ENCODE peak calls at places on chromosomes 6 and 20, in nine cellular contexts. One of them, this sample, is unnamed.

GRCh38 chr6:16985484-16986284 is 116.2 kb upstream of the STMND1 start:
- DNase-seq in tibial nerve: no peak
- DNase-seq in esophagus muscularis mucosa: no peak
- DNase-seq in uterus: peak; percentile 29
- DNase-seq in stomach: no peak
- DNase-seq in heart left ventricle: no peak
- DNase-seq in adrenal gland: no peak
- DNase-seq in body of pancreas: no peak
- DNase-seq in IMR-90: peak; percentile 88
- DNase-seq in this sample: no peak

GRCh38 chr6:29743025-29743424 is 19.8 kb downstream of the HLA-F start:
- DNase-seq in heart left ventricle: no peak
- DNase-seq in tibial nerve: no peak
- DNase-seq in esophagus muscularis mucosa: no peak
- DNase-seq in adrenal gland: no peak
- DNase-seq in uterus: no peak
- DNase-seq in stomach: no peak
- DNase-seq in IMR-90: no peak
- DNase-seq in body of pancreas: no peak
- DNase-seq in this sample: no peak

GRCh38 chr20:22285555-22285954 is 298.8 kb downstream of the FOXA2 start:
- DNase-seq in stomach: no peak
- DNase-seq in uterus: no peak
- DNase-seq in tibial nerve: no peak
- DNase-seq in adrenal gland: no peak
- DNase-seq in heart left ventricle: no peak
- DNase-seq in esophagus muscularis mucosa: no peak
- DNase-seq in IMR-90: no peak
- DNase-seq in body of pancreas: no peak
- DNase-seq in this sample: no peak

GRCh38 chr20:15236812-15237211 is 899.4 kb upstream of the FLRT3 start:
- DNase-seq in tibial nerve: no peak
- DNase-seq in stomach: peak; percentile 28
- DNase-seq in body of pancreas: peak; percentile 63
- DNase-seq in esophagus muscularis mucosa: no peak
- DNase-seq in uterus: no peak
- DNase-seq in heart left ventricle: no peak
- DNase-seq in adrenal gland: peak; percentile 29
- DNase-seq in IMR-90: peak; percentile 5
- DNase-seq in this sample: peak; percentile 53

GRCh38 chr6:22071655-22072054 is 225.2 kb downstream of the PRL start:
- DNase-seq in heart left ventricle: peak; percentile 75
- DNase-seq in body of pancreas: no peak
- DNase-seq in uterus: peak; percentile 43
- DNase-seq in tibial nerve: no peak
- DNase-seq in stomach: no peak
- DNase-seq in adrenal gland: peak; percentile 35
- DNase-seq in esophagus muscularis mucosa: no peak
- DNase-seq in IMR-90: peak; percentile 66
- DNase-seq in this sample: no peak

GRCh38 chr6:168475188-168476013 is 34.4 kb downstream of the SMOC2 start:
- DNase-seq in body of pancreas: no peak
- DNase-seq in esophagus muscularis mucosa: peak; percentile 72
- DNase-seq in stomach: no peak
- DNase-seq in heart left ventricle: no peak
- DNase-seq in adrenal gland: no peak
- DNase-seq in tibial nerve: no peak
- DNase-seq in IMR-90: no peak
- DNase-seq in uterus: no peak
- DNase-seq in this sample: no peak

GRCh38 chr6:169964440-169965212 is 213.2 kb downstream of the ERMARD start:
- DNase-seq in stomach: peak; percentile 18
- DNase-seq in heart left ventricle: peak; percentile 2
- DNase-seq in esophagus muscularis mucosa: no peak
- DNase-seq in tibial nerve: no peak
- DNase-seq in IMR-90: no peak
- DNase-seq in uterus: no peak
- DNase-seq in adrenal gland: no peak
- DNase-seq in body of pancreas: no peak
- DNase-seq in this sample: no peak

GRCh38 chr6:2168480-2168879 is 76.9 kb downstream of the GMDS start:
- DNase-seq in IMR-90: peak; percentile 44
- DNase-seq in body of pancreas: no peak
- DNase-seq in heart left ventricle: no peak
- DNase-seq in tibial nerve: no peak
- DNase-seq in esophagus muscularis mucosa: no peak
- DNase-seq in adrenal gland: no peak
- DNase-seq in stomach: no peak
- DNase-seq in uterus: no peak
- DNase-seq in this sample: no peak

GRCh38 chr6:72783035-72783434 is 161.2 kb downstream of the KCNQ5 start:
- DNase-seq in adrenal gland: no peak
- DNase-seq in body of pancreas: no peak
- DNase-seq in uterus: no peak
- DNase-seq in esophagus muscularis mucosa: no peak
- DNase-seq in stomach: no peak
- DNase-seq in IMR-90: no peak
- DNase-seq in heart left ventricle: no peak
- DNase-seq in tibial nerve: no peak
- DNase-seq in this sample: no peak

GRCh38 chr6:24064106-24064505 is 61.9 kb upstream of the NRSN1 start:
- DNase-seq in IMR-90: no peak
- DNase-seq in uterus: no peak
- DNase-seq in adrenal gland: no peak
- DNase-seq in stomach: no peak
- DNase-seq in body of pancreas: no peak
- DNase-seq in esophagus muscularis mucosa: no peak
- DNase-seq in tibial nerve: no peak
- DNase-seq in heart left ventricle: no peak
- DNase-seq in this sample: peak; percentile 26

GRCh38 chr6:111730835-111731234 is 125.2 kb upstream of the TRAF3IP2 start:
- DNase-seq in body of pancreas: no peak
- DNase-seq in heart left ventricle: no peak
- DNase-seq in adrenal gland: peak; percentile 31
- DNase-seq in tibial nerve: peak; percentile 49
- DNase-seq in esophagus muscularis mucosa: no peak
- DNase-seq in uterus: no peak
- DNase-seq in stomach: peak; percentile 71
- DNase-seq in IMR-90: no peak
- DNase-seq in this sample: peak; percentile 51

GRCh38 chr6:41689171-41690008 is 46.0 kb downstream of the TFEB start:
- DNase-seq in tibial nerve: no peak
- DNase-seq in IMR-90: peak; percentile 36
- DNase-seq in heart left ventricle: no peak
- DNase-seq in uterus: no peak
- DNase-seq in stomach: peak; percentile 65
- DNase-seq in body of pancreas: no peak
- DNase-seq in adrenal gland: peak; percentile 51
- DNase-seq in esophagus muscularis mucosa: no peak
- DNase-seq in this sample: no peak

GRCh38 chr20:10771435-10772140 is 97.8 kb upstream of the JAG1 start:
- DNase-seq in heart left ventricle: no peak
- DNase-seq in IMR-90: peak; percentile 38
- DNase-seq in body of pancreas: no peak
- DNase-seq in tibial nerve: no peak
- DNase-seq in stomach: no peak
- DNase-seq in adrenal gland: no peak
- DNase-seq in uterus: no peak
- DNase-seq in esophagus muscularis mucosa: peak; percentile 17
- DNase-seq in this sample: no peak

GRCh38 chr20:768426-768978 is at the start of gene SLC52A3:
- DNase-seq in adrenal gland: no peak
- DNase-seq in tibial nerve: no peak
- DNase-seq in esophagus muscularis mucosa: no peak
- DNase-seq in body of pancreas: peak; percentile 61
- DNase-seq in heart left ventricle: peak; percentile 69
- DNase-seq in IMR-90: no peak
- DNase-seq in stomach: peak; percentile 89
- DNase-seq in uterus: peak; percentile 31
- DNase-seq in this sample: peak; percentile 52
- TF ChIP-seq POLR2A in adrenal gland: no peak
- TF ChIP-seq POLR2A in tibial nerve: no peak
- TF ChIP-seq POLR2A in esophagus muscularis mucosa: no peak
- TF ChIP-seq POLR2A in body of pancreas: peak; percentile 61
- TF ChIP-seq POLR2A in heart left ventricle: peak; percentile 50
- TF ChIP-seq POLR2A in IMR-90: no peak
- TF ChIP-seq POLR2A in stomach: no peak
- TF ChIP-seq POLR2A in uterus: no peak
- TF ChIP-seq POLR2A in this sample: no peak

GRCh38 chr6:78744144-78744543 is 123.2 kb upstream of the IRAK1BP1 start:
- DNase-seq in esophagus muscularis mucosa: no peak
- DNase-seq in IMR-90: no peak
- DNase-seq in body of pancreas: no peak
- DNase-seq in adrenal gland: no peak
- DNase-seq in uterus: no peak
- DNase-seq in heart left ventricle: no peak
- DNase-seq in stomach: no peak
- DNase-seq in tibial nerve: no peak
- DNase-seq in this sample: no peak

GRCh38 chr6:78746457-78746856 is 120.9 kb upstream of the IRAK1BP1 start:
- DNase-seq in stomach: no peak
- DNase-seq in body of pancreas: no peak
- DNase-seq in tibial nerve: no peak
- DNase-seq in adrenal gland: no peak
- DNase-seq in uterus: no peak
- DNase-seq in IMR-90: peak; percentile 4
- DNase-seq in esophagus muscularis mucosa: no peak
- DNase-seq in heart left ventricle: no peak
- DNase-seq in this sample: no peak

DNA sequence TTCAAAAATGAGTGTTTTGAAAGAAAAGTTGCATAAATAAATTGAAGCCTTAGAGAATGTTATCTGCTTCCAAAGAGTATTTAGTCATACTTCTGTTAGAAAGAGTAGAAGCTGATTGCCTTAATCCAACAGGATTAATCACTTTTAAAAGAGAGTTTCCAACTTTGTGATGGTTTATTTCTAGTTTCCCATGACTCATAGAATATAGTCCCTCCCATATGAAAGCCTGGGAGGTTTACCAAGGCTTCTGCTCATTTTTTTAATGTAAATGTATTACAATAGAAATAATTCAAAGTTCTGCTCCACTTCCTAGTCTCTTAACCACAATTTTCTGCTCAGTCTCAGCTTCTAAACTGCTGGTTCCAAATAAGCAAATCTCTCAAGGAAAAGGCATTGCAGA is 118.0 kb upstream of the IRAK1BP1 start:
- DNase-seq in adrenal gland: no peak
- DNase-seq in IMR-90: peak; percentile 1
- DNase-seq in uterus: no peak
- DNase-seq in stomach: no peak
- DNase-seq in tibial nerve: no peak
- DNase-seq in body of pancreas: no peak
- DNase-seq in heart left ventricle: no peak
- DNase-seq in esophagus muscularis mucosa: no peak
- DNase-seq in this sample: no peak
- H3K27ac ChIP-seq in adrenal gland: no peak overlapping the region
- H3K27ac ChIP-seq in IMR-90: no peak overlapping the region
- H3K27ac ChIP-seq in uterus: no peak overlapping the region
- H3K27ac ChIP-seq in stomach: no peak overlapping the region
- H3K27ac ChIP-seq in tibial nerve: no peak overlapping the region
- H3K27ac ChIP-seq in body of pancreas: no peak overlapping the region
- H3K27ac ChIP-seq in heart left ventricle: no peak overlapping the region
- H3K27ac ChIP-seq in esophagus muscularis mucosa: no peak overlapping the region
- H3K27ac ChIP-seq in this sample: no peak overlapping the region

GRCh38 chr6:33579828-33580714 is at the start of gene BAK1:
- DNase-seq in tibial nerve: peak; percentile 78
- DNase-seq in adrenal gland: peak; percentile 95
- DNase-seq in stomach: peak; percentile 93
- DNase-seq in IMR-90: peak; percentile 89
- DNase-seq in esophagus muscularis mucosa: peak; percentile 98
- DNase-seq in body of pancreas: peak; percentile 82
- DNase-seq in heart left ventricle: peak; percentile 94
- DNase-seq in uterus: peak; percentile 92
- DNase-seq in this sample: peak; percentile 95
- TF ChIP-seq POLR2A in tibial nerve: peak; percentile 78
- TF ChIP-seq POLR2A in adrenal gland: peak; percentile 59
- TF ChIP-seq POLR2A in stomach: no peak
- TF ChIP-seq POLR2A in IMR-90: peak; percentile 54
- TF ChIP-seq POLR2A in esophagus muscularis mucosa: peak; percentile 50
- TF ChIP-seq POLR2A in body of pancreas: peak; percentile 84
- TF ChIP-seq POLR2A in heart left ventricle: peak; percentile 82
- TF ChIP-seq POLR2A in uterus: peak; percentile 64
- TF ChIP-seq POLR2A in this sample: peak; percentile 45

GRCh38 chr20:62901891-62902290 is 24.4 kb downstream of the DIDO1 start:
- DNase-seq in IMR-90: no peak
- DNase-seq in uterus: no peak
- DNase-seq in heart left ventricle: no peak
- DNase-seq in body of pancreas: no peak
- DNase-seq in adrenal gland: no peak
- DNase-seq in stomach: no peak
- DNase-seq in tibial nerve: no peak
- DNase-seq in esophagus muscularis mucosa: no peak
- DNase-seq in this sample: no peak

GRCh38 chr20:62899633-62900051 is 26.7 kb downstream of the DIDO1 start:
- DNase-seq in uterus: no peak
- DNase-seq in esophagus muscularis mucosa: no peak
- DNase-seq in body of pancreas: no peak
- DNase-seq in tibial nerve: no peak
- DNase-seq in IMR-90: no peak
- DNase-seq in stomach: no peak
- DNase-seq in adrenal gland: no peak
- DNase-seq in heart left ventricle: no peak
- DNase-seq in this sample: peak; percentile 60

GRCh38 chr20:62898970-62899632 is 27.2 kb downstream of the DIDO1 start:
- DNase-seq in tibial nerve: no peak
- DNase-seq in body of pancreas: no peak
- DNase-seq in IMR-90: no peak
- DNase-seq in adrenal gland: no peak
- DNase-seq in esophagus muscularis mucosa: no peak
- DNase-seq in uterus: no peak
- DNase-seq in stomach: no peak
- DNase-seq in heart left ventricle: no peak
- DNase-seq in this sample: no peak

GRCh38 chr20:62900692-62901584 is 25.4 kb downstream of the DIDO1 start:
- DNase-seq in IMR-90: no peak
- DNase-seq in adrenal gland: no peak
- DNase-seq in uterus: no peak
- DNase-seq in heart left ventricle: no peak
- DNase-seq in body of pancreas: no peak
- DNase-seq in stomach: peak; percentile 39
- DNase-seq in esophagus muscularis mucosa: no peak
- DNase-seq in tibial nerve: no peak
- DNase-seq in this sample: no peak

DNA sequence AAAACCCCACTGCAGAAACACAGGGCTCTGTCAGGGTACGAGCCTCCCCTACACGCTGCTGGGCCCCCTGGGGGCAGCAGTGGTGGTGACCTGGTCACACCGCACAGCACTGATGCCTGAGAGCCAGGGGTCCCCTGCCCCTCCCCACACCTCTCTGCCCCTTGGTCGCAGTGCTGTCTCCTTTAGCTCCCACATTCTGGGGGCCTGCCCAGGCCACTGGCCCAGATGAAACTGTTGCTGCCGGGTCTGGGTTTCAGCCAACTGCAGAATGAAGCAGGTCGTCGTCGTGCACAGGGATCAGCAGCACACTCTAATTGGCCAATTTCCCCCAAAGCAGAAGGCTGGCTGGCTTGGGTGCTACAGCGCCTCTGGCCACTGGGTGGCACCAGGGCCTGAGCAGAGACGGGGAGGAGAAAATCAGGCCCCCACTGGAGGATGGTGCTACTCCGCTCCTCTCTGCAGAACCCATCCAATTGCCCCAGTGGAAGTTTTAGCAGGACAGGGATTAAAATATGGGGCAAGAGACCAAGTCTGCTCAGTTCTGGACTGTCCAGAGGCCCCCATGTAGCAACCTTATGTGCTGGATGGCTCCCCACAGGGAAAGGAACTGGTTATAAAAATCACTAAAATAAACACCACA is 26.1 kb downstream of the DIDO1 start:
- DNase-seq in adrenal gland: peak; percentile 82
- DNase-seq in stomach: peak; percentile 75
- DNase-seq in tibial nerve: peak; percentile 49
- DNase-seq in heart left ventricle: peak; percentile 66
- DNase-seq in esophagus muscularis mucosa: no peak
- DNase-seq in IMR-90: peak; percentile 64
- DNase-seq in body of pancreas: peak; percentile 72
- DNase-seq in uterus: peak; percentile 79
- DNase-seq in this sample: peak; percentile 82
- H3K27ac ChIP-seq in adrenal gland: no peak overlapping the region
- H3K27ac ChIP-seq in stomach: peak overlapping the region; percentile 73
- H3K27ac ChIP-seq in tibial nerve: no peak overlapping the region
- H3K27ac ChIP-seq in heart left ventricle: no peak overlapping the region
- H3K27ac ChIP-seq in esophagus muscularis mucosa: no peak overlapping the region
- H3K27ac ChIP-seq in IMR-90: no peak overlapping the region
- H3K27ac ChIP-seq in body of pancreas: peak overlapping the region; percentile 79
- H3K27ac ChIP-seq in uterus: peak overlapping the region; percentile 25
- H3K27ac ChIP-seq in this sample: no peak overlapping the region

This sample was measured in testis.